ENCODE peak calls at places on chromosomes 2 and 18, in four cellular contexts. One of them, this sample, is unnamed. For H3K4me1, the result is how much of the 10 kb centered on the place peaks cover.

GRCh38 chr2:239381709-239382134 is 19.1 kb downstream of the HDAC4 start:
- DNase-seq in MM.1S: no peak
- DNase-seq in pancreas: no peak
- DNase-seq in GM23338: peak
- DNase-seq in this sample: no peak

GRCh38 chr2:232073699-232074098 is 112.2 kb downstream of the DIS3L2 start:
- DNase-seq in MM.1S: no peak
- DNase-seq in pancreas: no peak
- DNase-seq in GM23338: no peak
- DNase-seq in this sample: no peak

GRCh38 chr18:21735452-21736015 is 5.1 kb upstream of the MIB1 start:
- DNase-seq in MM.1S: peak
- DNase-seq in pancreas: no peak
- DNase-seq in GM23338: peak
- DNase-seq in this sample: peak

GRCh38 chr18:42274488-42275137 is 319.6 kb downstream of the PIK3C3 start:
- DNase-seq in MM.1S: peak
- DNase-seq in pancreas: no peak
- DNase-seq in GM23338: peak
- DNase-seq in this sample: peak

GRCh38 chr2:71618327-71619113 is 165.2 kb downstream of the DYSF start:
- DNase-seq in MM.1S: no peak
- DNase-seq in pancreas: no peak
- DNase-seq in GM23338: no peak
- DNase-seq in this sample: peak

GRCh38 chr18:3665187-3665586 is 215.2 kb downstream of the TGIF1 start:
- DNase-seq in MM.1S: no peak
- DNase-seq in pancreas: no peak
- DNase-seq in GM23338: no peak
- DNase-seq in this sample: no peak

GRCh38 chr18:7532942-7533341 is 34.2 kb upstream of the PTPRM start:
- DNase-seq in MM.1S: no peak
- DNase-seq in pancreas: no peak
- DNase-seq in GM23338: no peak
- DNase-seq in this sample: no peak

GRCh38 chr2:234556848-234557573 is 60.1 kb upstream of the ARL4C start:
- DNase-seq in MM.1S: no peak
- DNase-seq in pancreas: no peak
- DNase-seq in GM23338: no peak
- DNase-seq in this sample: no peak

GRCh38 chr2:20350753-20351554 is at the start of gene PUM2:
- DNase-seq in MM.1S: peak
- DNase-seq in pancreas: peak
- DNase-seq in GM23338: peak
- DNase-seq in this sample: peak

GRCh38 chr18:27750014-27750413 is 426.9 kb downstream of the CDH2 start:
- DNase-seq in MM.1S: peak
- DNase-seq in pancreas: no peak
- DNase-seq in GM23338: peak
- DNase-seq in this sample: no peak

GRCh38 chr2:241560883-241561474 is 2.4 kb downstream of the BOK start:
- DNase-seq in MM.1S: no peak
- DNase-seq in pancreas: no peak
- DNase-seq in GM23338: no peak
- DNase-seq in this sample: no peak

GRCh38 chr2:2573205-2573604 is 242.1 kb upstream of the MYT1L start:
- DNase-seq in MM.1S: no peak
- DNase-seq in pancreas: no peak
- DNase-seq in GM23338: no peak
- DNase-seq in this sample: no peak

GRCh38 chr18:51151568-51152511 is 45.6 kb downstream of the MEX3C start:
- DNase-seq in MM.1S: peak
- DNase-seq in pancreas: no peak
- DNase-seq in GM23338: peak
- DNase-seq in this sample: peak

GRCh38 chr18:62717059-62717849 is 1.9 kb downstream of the PHLPP1 start:
- DNase-seq in MM.1S: peak
- DNase-seq in pancreas: no peak
- DNase-seq in GM23338: peak
- DNase-seq in this sample: peak

GRCh38 chr18:56637897-56638231 is 528 bp downstream of the TXNL1 start:
- DNase-seq in MM.1S: peak
- DNase-seq in pancreas: no peak
- DNase-seq in GM23338: peak
- DNase-seq in this sample: peak

GRCh38 chr2:231037202-231037730 is at the start of gene C2orf72:
- DNase-seq in MM.1S: no peak
- DNase-seq in pancreas: peak
- DNase-seq in GM23338: peak
- DNase-seq in this sample: peak

DNA sequence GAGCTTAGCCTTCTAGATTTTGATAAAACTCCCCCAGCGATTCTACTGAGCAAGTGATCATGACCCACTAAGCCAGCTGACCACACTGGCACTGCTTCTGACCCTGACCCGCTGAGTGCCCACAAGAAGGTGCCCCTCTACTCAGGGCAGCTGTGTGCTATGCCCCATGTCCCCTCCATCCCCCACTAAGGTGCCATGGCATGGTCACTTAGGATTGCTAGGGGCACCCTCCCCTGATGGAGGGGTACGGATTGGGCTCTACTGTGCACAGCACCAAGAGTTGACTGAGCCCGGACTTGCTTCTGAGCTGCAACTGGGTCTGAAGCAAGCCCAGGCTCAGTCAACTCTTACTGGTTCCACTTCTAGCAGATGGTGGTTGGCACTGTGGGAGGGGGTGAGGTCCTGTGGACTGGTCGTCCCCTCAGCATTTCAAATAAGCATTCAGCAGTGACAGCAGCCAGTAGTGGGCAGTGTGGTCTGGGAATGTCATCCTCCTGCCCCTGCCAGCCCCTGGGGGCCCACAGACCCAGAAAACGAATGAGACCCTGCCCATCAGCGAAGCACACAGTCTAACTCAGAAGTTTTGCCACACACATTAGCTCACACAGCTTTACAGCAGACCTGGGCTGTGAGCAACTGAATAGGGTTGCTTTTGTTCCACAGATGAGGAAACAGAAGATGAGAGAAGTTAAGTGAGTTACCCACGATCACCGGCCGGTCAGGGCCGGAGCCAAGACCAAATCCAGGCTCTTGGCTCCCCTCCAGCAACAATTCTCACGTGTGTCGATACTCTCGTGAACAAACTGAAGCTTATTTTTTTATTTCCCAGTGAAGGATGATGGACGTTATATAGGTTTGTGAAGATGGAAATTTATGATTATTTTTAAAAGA is 52.1 kb upstream of the FOSL2 start:
- DNase-seq in MM.1S: no peak
- DNase-seq in pancreas: peak
- DNase-seq in GM23338: no peak
- DNase-seq in this sample: no peak
- TF ChIP-seq CTCF in MM.1S: no peak
- TF ChIP-seq CTCF in pancreas: no peak
- TF ChIP-seq CTCF in GM23338: peak
- TF ChIP-seq CTCF in this sample: no peak

GRCh38 chr2:186426153-186427016 is 59.7 kb upstream of the ZC3H15 start:
- DNase-seq in MM.1S: peak
- DNase-seq in pancreas: no peak
- DNase-seq in GM23338: no peak
- DNase-seq in this sample: no peak

GRCh38 chr2:186427970-186428369 is 58.1 kb upstream of the ZC3H15 start:
- DNase-seq in MM.1S: no peak
- DNase-seq in pancreas: no peak
- DNase-seq in GM23338: no peak
- DNase-seq in this sample: no peak

GRCh38 chr2:186433040-186433439 is 53.0 kb upstream of the ZC3H15 start:
- DNase-seq in MM.1S: no peak
- DNase-seq in pancreas: no peak
- DNase-seq in GM23338: no peak
- DNase-seq in this sample: no peak

GRCh38 chr2:186431306-186431705 is 54.8 kb upstream of the ZC3H15 start:
- DNase-seq in MM.1S: no peak
- DNase-seq in pancreas: no peak
- DNase-seq in GM23338: no peak
- DNase-seq in this sample: no peak

GRCh38 chr2:186429095-186429494 is 57.0 kb upstream of the ZC3H15 start:
- DNase-seq in MM.1S: no peak
- DNase-seq in pancreas: no peak
- DNase-seq in GM23338: no peak
- DNase-seq in this sample: no peak
- H3K4me1 ChIP-seq in MM.1S: under half
- H3K4me1 ChIP-seq in pancreas: under half
- H3K4me1 ChIP-seq in GM23338: under half
- H3K4me1 ChIP-seq in this sample: under half

GRCh38 chr2:161946489-161947107 is 127.4 kb downstream of the DPP4 start:
- DNase-seq in MM.1S: peak
- DNase-seq in pancreas: no peak
- DNase-seq in GM23338: peak
- DNase-seq in this sample: no peak
- TF ChIP-seq CTCF in MM.1S: peak
- TF ChIP-seq CTCF in pancreas: no peak
- TF ChIP-seq CTCF in GM23338: peak
- TF ChIP-seq CTCF in this sample: peak

DNA sequence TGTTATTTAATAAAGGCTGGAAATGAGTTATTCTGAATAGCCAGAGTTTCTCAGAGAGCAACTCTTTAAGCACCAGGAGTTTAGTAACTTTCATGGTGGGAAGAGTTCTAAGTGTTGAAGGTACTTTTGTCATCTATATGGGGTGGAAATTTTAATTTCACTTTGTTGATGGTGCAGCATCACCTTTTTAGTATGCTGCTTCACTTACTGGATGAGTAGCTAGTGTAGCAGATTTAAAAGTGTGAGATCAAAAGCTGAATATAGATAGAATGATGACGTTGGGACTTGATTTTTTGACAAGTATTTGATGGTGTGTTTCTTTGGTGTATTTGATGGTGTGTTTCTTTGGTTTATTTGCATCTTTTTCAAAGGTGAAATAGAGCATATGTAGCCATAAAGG is 47.3 kb downstream of the MAP4K4 start:
- DNase-seq in MM.1S: no peak
- DNase-seq in pancreas: no peak
- DNase-seq in GM23338: no peak
- DNase-seq in this sample: no peak
- H3K4me1 ChIP-seq in MM.1S: under half
- H3K4me1 ChIP-seq in pancreas: under half
- H3K4me1 ChIP-seq in GM23338: half or more
- H3K4me1 ChIP-seq in this sample: half or more

DNA sequence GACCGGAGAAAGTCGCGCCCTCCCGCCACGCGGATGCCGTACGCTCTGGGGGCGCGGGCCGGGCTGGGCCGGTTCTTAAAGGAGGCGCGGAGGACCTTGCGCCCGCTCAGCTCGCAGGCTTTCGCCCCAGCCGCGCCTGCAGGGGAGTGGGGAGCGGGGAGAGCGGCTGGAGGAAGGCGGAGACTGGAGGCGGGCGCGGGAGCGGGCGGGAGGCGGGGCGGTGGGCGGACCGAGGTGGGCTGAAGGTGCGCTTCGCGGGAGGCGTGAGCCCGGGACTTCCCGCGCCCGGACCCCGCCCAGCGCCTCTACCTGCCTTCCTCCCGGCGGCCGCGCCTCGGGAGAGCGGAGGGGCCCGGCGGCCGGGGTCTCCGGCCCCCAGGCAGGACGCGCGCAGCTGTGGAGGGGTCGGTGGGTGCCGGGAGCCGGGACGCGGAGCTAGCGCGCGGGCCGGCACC is at the start of gene ADRA2B:
- DNase-seq in MM.1S: peak
- DNase-seq in pancreas: peak
- DNase-seq in GM23338: peak
- DNase-seq in this sample: peak
- TF ChIP-seq CTCF in MM.1S: no peak
- TF ChIP-seq CTCF in pancreas: no peak
- TF ChIP-seq CTCF in GM23338: no peak
- TF ChIP-seq CTCF in this sample: no peak

This sample was measured in Caco-2.